ENCODE peak calls at places on chromosomes 16 and 17, in four cellular contexts. M, O, Q and B are unnamed samples.

GRCh38 chr16:25151996-25152395 is 40.5 kb downstream of the LCMT1 start:
- DNase-seq in M (no peak), O (no peak), Q (no peak), B (peak)

GRCh38 chr17:42329025-42329976 is 41.0 kb downstream of the STAT5A start:
- DNase-seq in M (peak), O (no peak), Q (no peak), B (peak)

GRCh38 chr16:73113326-73113720 is 65.4 kb upstream of the ZFHX3 start:
- DNase-seq in M (no peak), O (no peak), Q (no peak), B (no peak)

GRCh38 chr17:64741924-64742670 is 80.0 kb upstream of the SMURF2 start:
- DNase-seq in M (no peak), O (no peak), Q (peak), B (peak)

GRCh38 chr16:72995151-72995881 is 52.6 kb downstream of the ZFHX3 start:
- DNase-seq in M (peak), O (peak), Q (no peak), B (no peak)

GRCh38 chr16:84829168-84829965 is 9.6 kb downstream of the CRISPLD2 start:
- DNase-seq in M (no peak), O (no peak), Q (no peak), B (peak)

GRCh38 chr16:78505544-78506371 is 406.3 kb downstream of the WWOX start:
- DNase-seq in M (peak), O (no peak), Q (peak), B (no peak)

GRCh38 chr17:40648326-40648968 is 829 bp upstream of the SMARCE1 start:
- DNase-seq in M (peak), O (peak), Q (no peak), B (peak)

GRCh38 chr16:3023415-3023668 is 400 bp downstream of the HCFC1R1 start:
- DNase-seq in M (no peak), O (no peak), Q (peak), B (peak)

GRCh38 chr17:79871131-79871530 is 31.9 kb upstream of the CBX4 start:
- DNase-seq in M (no peak), O (no peak), Q (no peak), B (no peak)

GRCh38 chr17:82238562-82239201 is 9.8 kb downstream of the SLC16A3 start:
- DNase-seq in M (no peak), O (no peak), Q (peak), B (peak)

GRCh38 chr17:11548398-11548797 is 49.9 kb upstream of the DNAH9 start:
- DNase-seq in M (no peak), O (no peak), Q (no peak), B (no peak)

GRCh38 chr16:58588406-58588805 is 41.2 kb downstream of the CNOT1 start:
- DNase-seq in M (no peak), O (no peak), Q (no peak), B (no peak)

GRCh38 chr17:78818932-78819331 is 21.7 kb downstream of the USP36 start:
- DNase-seq in M (no peak), O (no peak), Q (no peak), B (no peak)

GRCh38 chr17:66301864-66302741 is at the start of gene PRKCA:
- DNase-seq in M (peak), O (peak), Q (peak), B (peak)

GRCh38 chr17:76716146-76716833 is 5.5 kb upstream of the MXRA7 start:
- DNase-seq in M (no peak), O (no peak), Q (peak), B (peak)

GRCh38 chr17:75267403-75268232 is 3.4 kb downstream of the MIF4GD start:
- DNase-seq in M (peak), O (no peak), Q (no peak), B (no peak)

GRCh38 chr16:85055503-85056210 is 28.1 kb downstream of the KIAA0513 start:
- DNase-seq in M (no peak), O (no peak), Q (no peak), B (peak)

GRCh38 chr17:63542218-63542545 is 8.1 kb upstream of the DCAF7 start:
- DNase-seq in M (no peak), O (no peak), Q (no peak), B (no peak)